ENCODE peak calls at places on chromosomes 7 and 10, in eight cellular contexts. T is H9; Q is GM23338; K is hepatocyte; O is brain microvascular endothelial cell; E is CD4-positive, alpha-beta T cell; Z is colonic mucosa; W is right atrium auricular region. A is an unnamed sample.

GRCh38 chr10:111539246-111539645 is 462.4 kb downstream of the ADRA2A start:
- DNase-seq in T (no peak), Q (no peak), K (no peak), O (no peak), E (no peak), Z (no peak), W (no peak), A (no peak)

GRCh38 chr10:62413048-62413447 is 38.9 kb downstream of the ZNF365 start:
- DNase-seq in T (no peak), Q (no peak), K (no peak), O (no peak), E (no peak), Z (no peak), W (no peak), A (no peak)

GRCh38 chr7:99794585-99795502 is 10.9 kb upstream of the CYP3A4 start:
- DNase-seq in T (no peak), Q (no peak), K (peak; percentile 68), O (peak; percentile 6), E (no peak), Z (no peak), W (no peak), A (no peak)

GRCh38 chr10:127013251-127013656 is 108.0 kb downstream of the DOCK1 start:
- DNase-seq in T (no peak), Q (no peak), K (no peak), O (no peak), E (no peak), Z (peak; percentile 80), W (no peak), A (no peak)

GRCh38 chr7:106679153-106679931 is 18.4 kb upstream of the CCDC71L start:
- DNase-seq in T (no peak), Q (no peak), K (peak; percentile 10), O (peak; percentile 77), E (no peak), Z (no peak), W (no peak), A (no peak)

GRCh38 chr7:44072364-44073231 is 7.2 kb upstream of the PGAM2 start:
- DNase-seq in T (peak; percentile 80), Q (peak; percentile 90), K (peak; percentile 84), O (peak; percentile 87), E (no peak), Z (peak; percentile 62), W (peak; percentile 92), A (peak; percentile 91)

GRCh38 chr7:118590107-118590506 is 365.6 kb downstream of the ANKRD7 start:
- DNase-seq in T (peak; percentile 43), Q (peak; percentile 72), K (peak; percentile 29), O (peak; percentile 7), E (no peak), Z (no peak), W (no peak), A (no peak)

GRCh38 chr7:11297764-11298163 is 324.1 kb downstream of the PHF14 start:
- DNase-seq in T (no peak), Q (no peak), K (no peak), O (no peak), E (no peak), Z (no peak), W (no peak), A (no peak)

GRCh38 chr7:150787321-150788281 is 12.6 kb downstream of the TMEM176B start:
- DNase-seq in T (no peak), Q (peak; percentile 33), K (peak; percentile 49), O (no peak), E (no peak), Z (peak; percentile 57), W (peak; percentile 57), A (no peak)

GRCh38 chr7:101563198-101563901 is 65.7 kb downstream of the MYL10 start:
- DNase-seq in T (peak; percentile 29), Q (peak; percentile 6), K (no peak), O (no peak), E (no peak), Z (no peak), W (no peak), A (no peak)

GRCh38 chr7:38280707-38281106 is 7.3 kb upstream of the TARP start:
- DNase-seq in T (no peak), Q (no peak), K (no peak), O (no peak), E (no peak), Z (no peak), W (no peak), A (no peak)

GRCh38 chr10:52308251-52309031 is 5.6 kb upstream of the DKK1 start:
- DNase-seq in T (peak; percentile 75), Q (peak; percentile 82), K (peak; percentile 79), O (peak; percentile 60), E (no peak), Z (peak; percentile 35), W (peak; percentile 63), A (peak; percentile 73)

GRCh38 chr10:123392182-123392930 is 238.2 kb downstream of the BUB3 start:
- DNase-seq in T (no peak), Q (no peak), K (no peak), O (no peak), E (no peak), Z (no peak), W (no peak), A (no peak)

GRCh38 chr10:23204773-23205172 is 12.7 kb downstream of the PTF1A start:
- DNase-seq in T (peak; percentile 64), Q (peak; percentile 67), K (no peak), O (no peak), E (no peak), Z (no peak), W (no peak), A (no peak)

GRCh38 chr10:87585565-87586514 is 73.8 kb upstream of the PAPSS2 start:
- DNase-seq in T (no peak), Q (no peak), K (peak; percentile 86), O (peak; percentile 36), E (no peak), Z (peak; percentile 67), W (no peak), A (peak; percentile 84)

GRCh38 chr7:155268211-155268610 is 29.5 kb upstream of the INSIG1 start:
- DNase-seq in T (no peak), Q (no peak), K (no peak), O (no peak), E (no peak), Z (no peak), W (no peak), A (no peak)

GRCh38 chr7:127770870-127771269 is 118.9 kb downstream of the SND1 start:
- DNase-seq in T (no peak), Q (no peak), K (no peak), O (peak; percentile 50), E (no peak), Z (no peak), W (no peak), A (no peak)

DNA sequence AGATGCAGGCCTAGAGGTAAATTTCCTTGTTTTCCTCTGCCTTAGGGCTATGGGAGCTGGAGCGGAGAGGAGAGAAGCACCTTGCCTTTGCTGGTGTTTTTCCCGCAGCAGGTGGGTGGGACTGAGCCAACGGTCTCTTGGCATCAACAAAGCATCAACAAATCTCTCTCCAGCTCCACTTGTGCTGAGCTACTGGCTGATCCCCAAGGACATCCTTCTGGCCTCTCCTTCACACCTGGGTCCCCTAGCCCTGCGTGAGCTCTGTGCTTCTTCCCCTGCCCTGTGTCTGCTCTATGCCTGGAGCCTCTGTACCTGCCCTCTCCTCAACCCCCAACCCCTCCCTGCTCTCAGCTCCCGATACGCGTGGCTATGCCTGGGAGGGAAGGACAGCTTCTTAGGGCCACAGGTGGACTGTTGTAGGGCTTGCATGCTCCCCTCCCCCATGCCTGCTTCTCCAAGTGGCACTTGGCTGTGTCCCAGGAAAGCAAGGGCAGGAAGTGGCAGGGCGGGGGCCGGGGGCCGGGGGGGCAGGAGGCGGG is 3.2 kb upstream of the CLDN4 start:
- DNase-seq in T (peak; percentile 90), Q (peak; percentile 86), K (peak; percentile 88), O (no peak), E (no peak), Z (peak; percentile 92), W (no peak), A (no peak)
- H3K27ac ChIP-seq in T (peak overlapping the region; percentile 13), Q (peak overlapping the region; percentile 75), K (peak overlapping the region; percentile 99), O (no peak overlapping the region), E (no peak overlapping the region), Z (peak overlapping the region; percentile 85), W (no peak overlapping the region), A (peak overlapping the region; percentile 83)

DNA sequence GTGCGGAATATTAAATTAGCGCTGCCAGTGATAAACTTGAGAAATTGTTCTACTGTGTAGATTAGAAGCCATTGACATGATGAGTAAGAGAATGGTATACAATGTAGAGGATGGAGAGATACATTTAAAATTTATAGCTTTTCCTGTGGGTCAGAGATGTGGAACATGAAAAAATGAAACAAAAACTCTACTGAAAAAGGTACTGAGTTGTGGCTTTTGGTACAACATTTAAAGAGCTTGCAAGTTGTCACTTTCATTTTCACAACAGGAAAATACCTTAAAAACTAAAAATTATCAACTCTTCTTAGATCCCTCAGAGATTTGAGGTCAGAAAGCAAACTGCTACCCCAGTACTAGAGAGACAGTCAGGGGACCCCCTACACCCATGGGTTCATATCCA is 348.8 kb upstream of the CDC14C start:
- DNase-seq in T (no peak), Q (no peak), K (no peak), O (no peak), E (no peak), Z (no peak), W (no peak), A (no peak)
- TF ChIP-seq CTCF in T (no peak), Q (no peak), K (no peak), O (no peak), E (no peak), Z (no peak), W (no peak), A (no peak)

DNA sequence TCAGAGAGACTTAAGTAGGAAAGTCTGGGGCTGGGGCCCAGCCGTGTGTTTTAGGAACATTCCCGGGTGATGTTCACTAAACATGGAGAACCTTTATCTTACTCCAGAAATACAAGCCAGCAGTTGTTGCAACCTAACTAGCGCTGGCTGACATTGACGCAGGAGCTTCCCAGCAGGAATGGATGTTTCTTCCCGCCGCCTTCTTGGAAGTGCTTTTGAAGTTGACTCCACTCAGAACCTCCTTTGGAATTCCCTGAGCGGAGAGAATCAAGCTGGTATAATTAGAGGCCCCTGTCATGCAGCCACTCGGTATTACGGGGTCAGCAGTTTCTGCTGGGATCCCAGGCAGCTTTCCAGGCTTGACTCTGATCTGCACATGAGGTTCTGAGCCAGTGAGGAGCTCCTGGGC is 61.6 kb downstream of the EEPD1 start:
- DNase-seq in T (peak; percentile 19), Q (no peak), K (no peak), O (no peak), E (no peak), Z (no peak), W (no peak), A (no peak)
- H3K27ac ChIP-seq in T (no peak overlapping the region), Q (no peak overlapping the region), K (peak overlapping the region; percentile 90), O (no peak overlapping the region), E (no peak overlapping the region), Z (no peak overlapping the region), W (no peak overlapping the region), A (no peak overlapping the region)

DNA sequence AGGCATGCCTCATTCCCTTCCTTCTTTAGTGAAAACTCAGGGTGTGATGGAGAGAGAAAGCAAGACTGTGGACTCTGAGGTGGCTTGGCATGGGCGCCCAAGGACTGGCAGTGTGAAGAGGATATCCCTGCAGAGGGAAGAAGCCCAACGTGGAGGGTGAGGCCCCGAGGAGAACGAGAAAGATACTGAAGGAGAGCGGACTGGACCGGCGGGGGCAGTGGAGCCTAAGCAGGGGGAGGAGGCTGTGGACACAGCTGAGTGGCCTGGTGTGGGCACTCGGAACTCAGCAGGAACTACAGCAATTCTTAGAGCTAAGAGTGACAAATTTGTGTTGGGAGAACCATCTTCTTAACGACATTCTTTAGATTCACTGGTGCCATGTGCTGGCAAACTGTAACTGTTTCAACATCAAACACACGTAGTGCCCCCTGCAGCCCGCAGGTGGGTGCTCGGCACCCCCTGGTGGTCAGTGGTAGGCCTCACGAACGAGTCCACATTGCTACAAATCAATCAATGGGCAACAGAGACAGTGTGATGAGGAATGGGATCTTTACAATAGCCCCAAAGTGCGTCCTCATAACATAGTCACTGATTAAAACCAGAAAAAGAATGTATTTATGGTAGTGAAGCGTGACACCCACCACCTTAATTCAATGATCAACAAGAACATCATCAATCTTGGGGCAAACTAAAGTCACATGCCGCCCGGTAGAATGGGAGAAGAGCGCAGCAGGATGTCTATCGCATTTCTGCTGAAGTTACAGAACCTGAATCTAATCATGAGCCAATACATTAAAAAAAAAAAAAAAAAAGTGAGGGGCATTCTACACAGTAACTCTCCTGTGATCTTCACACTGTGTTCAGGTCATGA is 2.0 kb upstream of the SFTPA1 start:
- DNase-seq in T (peak; percentile 68), Q (peak; percentile 80), K (peak; percentile 26), O (no peak), E (peak; percentile 17), Z (peak; percentile 34), W (no peak), A (peak; percentile 28)
- TF ChIP-seq CTCF in T (peak; percentile 88), Q (peak; percentile 95), K (peak; percentile 33), O (peak; percentile 86), E (peak; percentile 32), Z (peak; percentile 44), W (no peak), A (no peak)